ENCODE peak calls at places on chromosomes 1 and 21, in seven cellular contexts. V, F, X, Q, N, H and T are unnamed samples.

GRCh38 chr1:204142032-204142974 is 9.5 kb downstream of the ETNK2 start:
- DNase-seq in V (no peak), F (no peak), X (no peak), Q (no peak), N (no peak), H (no peak), T (no peak)

GRCh38 chr1:239308701-239309333 is 77.6 kb upstream of the CHRM3 start:
- DNase-seq in V (peak), F (no peak), X (no peak), Q (peak), N (peak), H (peak), T (peak)

GRCh38 chr1:25568090-25568833 is 24.9 kb downstream of the LDLRAP1 start:
- DNase-seq in V (no peak), F (no peak), X (peak), Q (peak), N (no peak), H (peak), T (peak)

GRCh38 chr1:30409476-30410152 is 313.8 kb downstream of the MATN1 start:
- DNase-seq in V (no peak), F (no peak), X (no peak), Q (no peak), N (peak), H (no peak), T (no peak)

GRCh38 chr1:194028002-194028401 is 841.6 kb upstream of the B3GALT2 start:
- DNase-seq in V (no peak), F (no peak), X (no peak), Q (peak), N (no peak), H (no peak), T (no peak)

GRCh38 chr1:23810818-23811420 is 10.4 kb upstream of the GALE start:
- DNase-seq in V (peak), F (no peak), X (no peak), Q (peak), N (no peak), H (peak), T (peak)

GRCh38 chr1:4309676-4310320 is 344.6 kb upstream of the AJAP1 start:
- DNase-seq in V (no peak), F (no peak), X (no peak), Q (no peak), N (peak), H (no peak), T (no peak)

GRCh38 chr1:94329986-94330385 is 88.2 kb upstream of the ABCD3 start:
- DNase-seq in V (no peak), F (no peak), X (peak), Q (peak), N (no peak), H (peak), T (peak)

GRCh38 chr1:46057781-46058180 is 74.6 kb downstream of the PIK3R3 start:
- DNase-seq in V (no peak), F (no peak), X (no peak), Q (no peak), N (no peak), H (no peak), T (no peak)

GRCh38 chr1:226763741-226764264 is 24.7 kb upstream of the ITPKB start:
- DNase-seq in V (no peak), F (no peak), X (peak), Q (peak), N (no peak), H (peak), T (peak)

GRCh38 chr21:24456358-24456757 is 1150.9 kb downstream of the MRPL39 start:
- DNase-seq in V (no peak), F (no peak), X (no peak), Q (no peak), N (no peak), H (no peak), T (peak)

GRCh38 chr1:156435551-156436318 is 64.8 kb downstream of the MEF2D start:
- DNase-seq in V (no peak), F (no peak), X (no peak), Q (no peak), N (no peak), H (no peak), T (no peak)

GRCh38 chr1:107640207-107640606 is 324.8 kb downstream of the VAV3 start:
- DNase-seq in V (no peak), F (no peak), X (no peak), Q (no peak), N (no peak), H (no peak), T (no peak)

GRCh38 chr1:151834239-151834638 is 2.6 kb upstream of the RORC start:
- DNase-seq in V (no peak), F (no peak), X (no peak), Q (no peak), N (no peak), H (no peak), T (no peak)

GRCh38 chr1:98086796-98087195 is 166.0 kb upstream of the DPYD start:
- DNase-seq in V (no peak), F (no peak), X (peak), Q (peak), N (no peak), H (peak), T (peak)

GRCh38 chr1:116345830-116346229 is 27.2 kb upstream of the ATP1A1 start:
- DNase-seq in V (peak), F (no peak), X (no peak), Q (no peak), N (no peak), H (no peak), T (no peak)

GRCh38 chr1:29629814-29630516 is 393.6 kb downstream of the PTPRU start:
- DNase-seq in V (no peak), F (no peak), X (no peak), Q (no peak), N (no peak), H (no peak), T (no peak)

GRCh38 chr1:181250038-181250437 is 161.5 kb downstream of the IER5 start:
- DNase-seq in V (no peak), F (no peak), X (no peak), Q (no peak), N (no peak), H (no peak), T (no peak)

GRCh38 chr1:96843601-96844000 is 122.0 kb downstream of the PTBP2 start:
- DNase-seq in V (no peak), F (no peak), X (no peak), Q (no peak), N (no peak), H (no peak), T (no peak)

GRCh38 chr1:96845464-96845863 is 123.9 kb downstream of the PTBP2 start:
- DNase-seq in V (peak), F (no peak), X (no peak), Q (peak), N (no peak), H (peak), T (peak)

GRCh38 chr1:96840396-96840795 is 118.8 kb downstream of the PTBP2 start:
- DNase-seq in V (no peak), F (no peak), X (peak), Q (no peak), N (no peak), H (no peak), T (no peak)

GRCh38 chr1:96843196-96843595 is 121.6 kb downstream of the PTBP2 start:
- DNase-seq in V (no peak), F (no peak), X (peak), Q (peak), N (no peak), H (no peak), T (peak)

DNA sequence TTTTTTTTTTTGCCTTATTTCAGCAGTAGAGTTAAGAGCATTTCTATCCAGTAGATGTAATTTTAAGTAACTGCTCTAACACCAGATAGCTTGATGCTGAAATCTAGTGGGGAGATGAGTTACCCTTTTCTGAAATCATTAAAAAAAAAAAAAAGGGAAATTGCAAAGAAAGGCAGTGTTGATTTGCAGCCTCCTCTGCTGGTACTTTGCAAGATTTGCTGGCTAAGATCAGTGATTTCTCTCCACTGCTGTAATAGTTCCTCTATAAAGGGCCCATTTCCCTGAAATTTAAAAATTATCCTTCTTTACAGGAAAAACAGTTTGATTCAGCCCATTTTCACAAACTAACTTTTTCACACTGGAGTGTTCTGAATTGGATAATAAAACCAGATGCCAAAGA is 120.6 kb downstream of the PTBP2 start:
- DNase-seq in V (no peak), F (no peak), X (no peak), Q (peak), N (no peak), H (no peak), T (peak)
- TF ChIP-seq CTCF in V (no peak), F (no peak), X (peak), Q (peak), N (no peak), H (no peak), T (peak)

GRCh38 chr21:35441868-35442582 is 392.9 kb upstream of the RUNX1 start:
- DNase-seq in V (no peak), F (no peak), X (no peak), Q (no peak), N (no peak), H (no peak), T (no peak)
- TF ChIP-seq CTCF in V (peak), F (no peak), X (no peak), Q (peak), N (no peak), H (no peak), T (peak)

GRCh38 chr1:41359211-41360073 is 1.8 kb upstream of the FOXO6 start:
- DNase-seq in V (no peak), F (no peak), X (no peak), Q (peak), N (peak), H (no peak), T (no peak)

GRCh38 chr1:41362357-41362721 is 1.1 kb downstream of the FOXO6 start:
- DNase-seq in V (no peak), F (no peak), X (no peak), Q (no peak), N (no peak), H (no peak), T (no peak)

GRCh38 chr1:41361495-41362356 is 492 bp downstream of the FOXO6 start:
- DNase-seq in V (no peak), F (no peak), X (no peak), Q (no peak), N (peak), H (no peak), T (no peak)

GRCh38 chr1:41360074-41361027 is 883 bp upstream of the FOXO6 start:
- DNase-seq in V (no peak), F (no peak), X (no peak), Q (no peak), N (peak), H (peak), T (no peak)

DNA sequence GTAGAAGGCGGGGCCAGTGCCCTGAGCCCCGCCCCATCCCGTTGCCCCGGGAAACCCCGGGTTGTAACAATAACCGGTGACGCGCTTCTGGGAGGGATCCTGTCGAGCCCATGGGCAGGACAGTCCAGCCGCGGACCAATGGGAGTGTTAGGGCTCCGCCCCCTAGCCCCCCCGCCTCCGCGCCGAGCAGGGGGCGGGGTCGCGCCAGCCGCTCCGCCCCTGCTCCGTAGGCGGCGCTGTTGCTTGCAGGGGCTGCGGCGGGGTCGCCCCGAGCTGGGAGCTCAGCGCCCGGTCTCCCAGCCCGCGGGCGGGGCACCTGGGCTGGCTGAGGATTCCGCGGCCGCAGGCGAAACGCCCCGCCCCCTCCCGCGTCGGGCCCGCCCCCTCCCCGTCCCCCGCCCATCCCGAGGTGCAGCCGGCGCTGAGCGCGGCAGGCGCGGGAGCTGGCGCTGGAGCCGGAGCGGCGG is at the start of gene FOXO6:
- DNase-seq in V (peak), F (peak), X (peak), Q (peak), N (peak), H (peak), T (peak)
- TF ChIP-seq CTCF in V (peak), F (peak), X (no peak), Q (no peak), N (peak), H (peak), T (no peak)

GRCh38 chr1:100034465-100034864 is 64.7 kb downstream of the SLC35A3 start:
- DNase-seq in V (no peak), F (no peak), X (no peak), Q (peak), N (no peak), H (peak), T (peak)
- TF ChIP-seq CTCF in V (peak), F (peak), X (peak), Q (peak), N (peak), H (peak), T (peak)

GRCh38 chr1:54275349-54275748 is 75.4 kb downstream of the MRPL37 start:
- DNase-seq in V (no peak), F (no peak), X (peak), Q (peak), N (no peak), H (peak), T (no peak)
- TF ChIP-seq CTCF in V (no peak), F (peak), X (peak), Q (peak), N (peak), H (no peak), T (peak)

GRCh38 chr1:164771001-164771550 is 212.1 kb downstream of the PBX1 start:
- DNase-seq in V (no peak), F (no peak), X (no peak), Q (no peak), N (no peak), H (peak), T (peak)
- TF ChIP-seq CTCF in V (no peak), F (no peak), X (no peak), Q (no peak), N (no peak), H (no peak), T (peak)

GRCh38 chr1:179310721-179311120 is 17.1 kb downstream of the SOAT1 start:
- DNase-seq in V (no peak), F (no peak), X (peak), Q (peak), N (no peak), H (peak), T (peak)

GRCh38 chr1:179314928-179315327 is 21.3 kb downstream of the SOAT1 start:
- DNase-seq in V (no peak), F (no peak), X (no peak), Q (no peak), N (no peak), H (no peak), T (no peak)

GRCh38 chr1:179310271-179310670 is 16.7 kb downstream of the SOAT1 start:
- DNase-seq in V (no peak), F (no peak), X (peak), Q (peak), N (no peak), H (peak), T (peak)

GRCh38 chr1:179313004-179313403 is 19.4 kb downstream of the SOAT1 start:
- DNase-seq in V (no peak), F (no peak), X (no peak), Q (no peak), N (no peak), H (no peak), T (no peak)

GRCh38 chr1:179311149-179311700 is 17.6 kb downstream of the SOAT1 start:
- DNase-seq in V (no peak), F (no peak), X (no peak), Q (no peak), N (no peak), H (no peak), T (no peak)
- TF ChIP-seq CTCF in V (no peak), F (no peak), X (no peak), Q (no peak), N (no peak), H (no peak), T (no peak)